ENCODE peak calls at places on chromosomes 1 and 21, in nine cellular contexts. T is esophagus squamous epithelium, L is suprapubic skin, F is fibroblast of lung, Z is kidney, E is IMR-90, Q is hepatocyte, S is mesenchymal stem cell, A is ovary. O is an unnamed sample. For H3K36me3, the result is how much of the 10 kb centered on the place peaks cover.

GRCh38 chr1:237249120-237249519 is 207.1 kb downstream of the RYR2 start:
- DNase-seq in T (no peak), L (no peak), F (no peak), Z (no peak), E (no peak), Q (no peak), S (no peak), A (no peak), O (no peak)

GRCh38 chr1:116807394-116807793 is 53.2 kb downstream of the CD2 start:
- DNase-seq in T (no peak), L (no peak), F (no peak), Z (no peak), E (no peak), Q (no peak), S (no peak), A (no peak), O (no peak)

GRCh38 chr1:17819129-17819802 is 64.1 kb downstream of the ACTL8 start:
- DNase-seq in T (no peak), L (peak), F (no peak), Z (no peak), E (no peak), Q (no peak), S (no peak), A (no peak), O (no peak)

GRCh38 chr21:39681257-39681656 is 63.7 kb upstream of the IGSF5 start:
- DNase-seq in T (no peak), L (no peak), F (peak), Z (no peak), E (no peak), Q (no peak), S (peak), A (no peak), O (peak)

GRCh38 chr1:33560680-33561079 is 88.2 kb downstream of the ZSCAN20 start:
- DNase-seq in T (no peak), L (no peak), F (no peak), Z (no peak), E (peak), Q (no peak), S (no peak), A (no peak), O (no peak)

GRCh38 chr1:240802271-240802670 is 190.3 kb upstream of the GREM2 start:
- DNase-seq in T (no peak), L (no peak), F (no peak), Z (no peak), E (no peak), Q (no peak), S (no peak), A (no peak), O (no peak)

GRCh38 chr1:241413974-241414373 is 57.0 kb upstream of the RGS7 start:
- DNase-seq in T (no peak), L (no peak), F (no peak), Z (no peak), E (no peak), Q (no peak), S (no peak), A (no peak), O (no peak)

GRCh38 chr1:159172599-159173291 is 1.3 kb downstream of the CADM3 start:
- DNase-seq in T (no peak), L (no peak), F (no peak), Z (peak), E (no peak), Q (no peak), S (no peak), A (no peak), O (no peak)

GRCh38 chr1:153420306-153420705 is 4.0 kb downstream of the S100A7A start:
- DNase-seq in T (no peak), L (no peak), F (no peak), Z (no peak), E (no peak), Q (no peak), S (no peak), A (no peak), O (no peak)

GRCh38 chr1:50858761-50859160 is 101.3 kb downstream of the FAF1 start:
- DNase-seq in T (no peak), L (no peak), F (no peak), Z (no peak), E (no peak), Q (no peak), S (no peak), A (no peak), O (no peak)

GRCh38 chr1:50861742-50862141 is 98.3 kb downstream of the FAF1 start:
- DNase-seq in T (no peak), L (no peak), F (no peak), Z (no peak), E (no peak), Q (no peak), S (no peak), A (no peak), O (no peak)

GRCh38 chr1:50859657-50860056 is 100.4 kb downstream of the FAF1 start:
- DNase-seq in T (no peak), L (no peak), F (peak), Z (no peak), E (no peak), Q (no peak), S (no peak), A (no peak), O (no peak)

GRCh38 chr1:50860702-50861101 is 99.4 kb downstream of the FAF1 start:
- DNase-seq in T (no peak), L (no peak), F (no peak), Z (no peak), E (no peak), Q (no peak), S (no peak), A (no peak), O (no peak)

GRCh38 chr1:50860256-50860655 is 99.8 kb downstream of the FAF1 start:
- DNase-seq in T (no peak), L (no peak), F (no peak), Z (no peak), E (no peak), Q (no peak), S (no peak), A (no peak), O (no peak)
- H3K36me3 ChIP-seq in T (under half), L (under half), F (under half), Z (under half), E (under half), Q (under half), S (under half), A (under half), O (under half)

GRCh38 chr1:8789314-8790214 is 27.9 kb downstream of the RERE start:
- DNase-seq in T (no peak), L (no peak), F (no peak), Z (no peak), E (no peak), Q (peak), S (no peak), A (no peak), O (no peak)
- H3K27ac ChIP-seq in T (peak), L (no peak), F (no peak), Z (no peak), E (no peak), Q (peak), S (no peak), A (no peak), O (no peak)

GRCh38 chr1:1758059-1758621 is 20.1 kb downstream of the NADK start:
- DNase-seq in T (no peak), L (no peak), F (no peak), Z (peak), E (no peak), Q (no peak), S (no peak), A (no peak), O (no peak)

GRCh38 chr1:1757422-1758058 is 20.7 kb downstream of the NADK start:
- DNase-seq in T (no peak), L (no peak), F (no peak), Z (peak), E (no peak), Q (no peak), S (no peak), A (no peak), O (no peak)

GRCh38 chr1:1759456-1760344 is 18.6 kb downstream of the NADK start:
- DNase-seq in T (no peak), L (no peak), F (no peak), Z (peak), E (no peak), Q (no peak), S (no peak), A (no peak), O (no peak)

GRCh38 chr1:1760345-1760650 is 18.0 kb downstream of the NADK start:
- DNase-seq in T (no peak), L (no peak), F (no peak), Z (peak), E (no peak), Q (no peak), S (no peak), A (no peak), O (no peak)

GRCh38 chr1:1758692-1759455 is 19.4 kb downstream of the NADK start:
- DNase-seq in T (no peak), L (no peak), F (no peak), Z (peak), E (no peak), Q (peak), S (no peak), A (no peak), O (no peak)
- H3K4me3 ChIP-seq in T (no peak), L (no peak), F (no peak), Z (peak), E (no peak), Q (no peak), S (no peak), A (no peak), O (no peak)

GRCh38 chr1:155947741-155948140 is 6.3 kb downstream of the RXFP4 start:
- DNase-seq in T (no peak), L (no peak), F (no peak), Z (peak), E (no peak), Q (no peak), S (no peak), A (no peak), O (no peak)
- H3K36me3 ChIP-seq in T (half or more), L (half or more), F (under half), Z (under half), E (half or more), Q (under half), S (half or more), A (under half), O (half or more)

GRCh38 chr1:26788836-26789611 is 1.3 kb downstream of the PIGV start:
- DNase-seq in T (peak), L (peak), F (peak), Z (peak), E (peak), Q (peak), S (peak), A (peak), O (peak)
- H3K27ac ChIP-seq in T (peak), L (peak), F (peak), Z (peak), E (peak), Q (peak), S (peak), A (peak), O (peak)

DNA sequence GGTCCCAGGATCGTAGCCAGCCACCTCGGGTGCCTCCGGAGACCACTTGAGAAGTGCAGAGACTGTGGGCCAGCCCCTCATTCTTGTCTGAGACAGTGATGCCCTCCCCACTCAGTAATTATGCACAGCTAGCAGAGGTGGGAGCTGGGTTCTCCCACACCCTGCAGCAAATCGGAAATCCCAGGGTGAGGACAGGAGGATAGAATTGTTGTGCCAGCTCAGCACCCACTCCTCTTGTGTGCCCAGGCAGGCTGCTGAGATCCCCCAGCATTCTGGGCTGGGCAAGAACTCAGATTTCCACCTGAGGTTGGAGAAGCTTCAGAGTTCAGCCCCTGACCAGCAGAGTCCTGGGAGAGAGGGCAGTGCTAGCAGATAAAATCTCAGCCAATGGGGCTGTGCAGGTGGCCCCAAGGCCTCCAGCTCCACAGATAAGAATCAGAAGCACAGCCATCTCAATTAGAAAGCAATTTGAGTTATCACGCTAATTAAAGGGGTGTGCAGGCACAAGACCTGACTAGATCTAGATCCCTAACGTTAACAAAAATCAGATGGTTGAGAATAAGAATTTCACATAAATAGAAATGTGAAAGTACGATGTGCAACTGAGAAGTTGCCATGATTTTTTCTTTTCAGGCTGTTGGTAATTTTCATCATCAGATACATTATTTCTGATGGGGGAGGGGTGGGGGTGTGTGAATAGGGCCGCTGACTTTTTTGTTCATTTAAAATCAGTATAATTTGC is 45.5 kb upstream of the IRF2BP2 start:
- DNase-seq in T (no peak), L (no peak), F (no peak), Z (no peak), E (no peak), Q (no peak), S (no peak), A (no peak), O (no peak)
- H3K4me3 ChIP-seq in T (no peak), L (no peak), F (no peak), Z (no peak), E (no peak), Q (no peak), S (no peak), A (no peak), O (no peak)

DNA sequence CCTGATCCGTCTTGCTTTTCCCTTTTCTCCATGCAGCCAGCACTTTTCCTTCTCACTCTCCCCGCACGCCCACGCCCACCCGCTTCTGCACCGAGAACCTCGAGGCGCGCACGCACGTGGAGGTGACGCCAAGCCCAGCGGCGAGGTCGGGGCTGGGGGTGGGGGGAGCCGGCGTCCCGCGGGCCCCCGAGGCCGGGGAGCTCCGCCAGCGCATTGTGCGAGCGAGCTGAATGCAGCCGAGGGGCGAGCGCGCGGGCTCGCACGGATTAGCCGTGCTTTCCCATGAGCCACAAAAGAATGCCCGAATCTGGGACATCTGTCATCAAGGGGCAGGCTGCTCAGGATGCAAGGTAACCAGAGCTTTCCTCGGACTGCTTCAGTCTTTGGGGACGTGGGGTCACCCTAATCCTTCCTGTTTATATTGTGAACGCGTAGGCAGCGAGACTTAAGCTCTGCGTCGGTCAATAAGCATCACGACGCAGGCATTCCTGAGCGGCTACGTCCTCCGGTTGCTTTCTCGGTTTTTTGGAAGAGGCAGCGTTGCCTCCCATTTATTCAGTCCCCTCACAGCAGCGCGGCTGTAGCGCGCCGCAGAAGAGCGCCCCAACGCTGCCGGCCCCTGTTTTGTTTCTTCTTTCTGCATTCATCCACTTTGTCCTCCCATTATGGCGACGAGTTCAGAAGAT is 67.3 kb upstream of the AKT3 start:
- DNase-seq in T (no peak), L (no peak), F (peak), Z (peak), E (peak), Q (peak), S (peak), A (peak), O (peak)
- H3K36me3 ChIP-seq in T (under half), L (under half), F (under half), Z (under half), E (under half), Q (under half), S (under half), A (under half), O (under half)

O was measured in brain microvascular endothelial cell.